ENCODE peak calls at places on chromosomes 5 and 9, in eight cellular contexts. I is GM13976; Y is stimulated activated CD8-positive, alpha-beta memory T cell treated with anti-CD3 and anti-CD28 coated beads, Interleukin-15, amount 100 ng/mL, for 1 hour; Z is NCI-H1436; X is A549; B is D721Med; C is endodermal cell; U is ureter. H is an unnamed sample.

GRCh38 chr5:14270212-14270702 is 127.1 kb downstream of the TRIO start:
- DNase-seq in U (no peak), Z (peak; percentile 66), X (peak; percentile 76), Y (no peak), I (peak; percentile 60), B (no peak), C (peak; percentile 76), H (peak; percentile 78)

GRCh38 chr5:75034137-75034739 is 18.1 kb downstream of the GCNT4 start:
- DNase-seq in Z (no peak), B (no peak), C (no peak), I (no peak), X (no peak), U (peak; percentile 73), Y (no peak), H (no peak)

GRCh38 chr9:88540364-88540763 is 5.4 kb downstream of the NXNL2 start:
- DNase-seq in Y (no peak), X (no peak), I (no peak), U (no peak), Z (no peak), B (no peak), C (no peak), H (no peak)

GRCh38 chr5:66689522-66690220 is 93.5 kb downstream of the MAST4 start:
- DNase-seq in Y (no peak), Z (no peak), I (no peak), X (no peak), U (no peak), C (no peak), B (no peak), H (peak; percentile 5)

GRCh38 chr5:38780950-38781349 is 64.9 kb upstream of the OSMR start:
- DNase-seq in Y (no peak), B (no peak), C (no peak), X (peak; percentile 39), U (peak; percentile 72), Z (no peak), I (no peak), H (peak; percentile 3)

GRCh38 chr9:108534741-108535140 is 321.0 kb downstream of the ACTL7B start:
- DNase-seq in U (no peak), Z (no peak), B (no peak), C (no peak), I (no peak), Y (no peak), X (no peak), H (peak; percentile 34)

GRCh38 chr5:75461679-75462078 is 49.8 kb downstream of the CERT1 start:
- DNase-seq in X (no peak), I (no peak), U (no peak), C (no peak), Y (no peak), B (no peak), Z (no peak), H (peak; percentile 61)

GRCh38 chr5:914612-915011 is 21.9 kb downstream of the TRIP13 start:
- DNase-seq in U (no peak), B (no peak), X (no peak), I (no peak), Y (no peak), C (peak; percentile 10), Z (no peak), H (no peak)

GRCh38 chr9:137195525-137196220 is 4.9 kb downstream of the TPRN start:
- DNase-seq in I (no peak), C (no peak), Z (peak; percentile 91), U (peak; percentile 78), X (no peak), B (no peak), Y (no peak), H (no peak)

GRCh38 chr5:133366438-133366837 is 245.9 kb downstream of the FSTL4 start:
- DNase-seq in U (no peak), B (no peak), I (no peak), X (no peak), C (peak; percentile 37), Z (no peak), Y (no peak), H (no peak)

GRCh38 chr5:145470382-145470979 is 364.7 kb downstream of the PRELID2 start:
- DNase-seq in B (no peak), U (no peak), Z (no peak), C (no peak), Y (no peak), X (no peak), I (no peak), H (no peak)

GRCh38 chr9:86771391-86771790 is 175.9 kb downstream of the GAS1 start:
- DNase-seq in C (no peak), I (no peak), B (no peak), Z (no peak), Y (no peak), U (no peak), X (no peak), H (no peak)

GRCh38 chr5:67035098-67035740 is 161.4 kb downstream of the CD180 start:
- DNase-seq in Z (no peak), B (no peak), X (no peak), U (no peak), C (no peak), Y (no peak), I (no peak), H (peak; percentile 29)

GRCh38 chr5:1026700-1027621 is 18.4 kb downstream of the NKD2 start:
- DNase-seq in I (no peak), B (peak; percentile 8), Y (no peak), U (no peak), Z (no peak), X (no peak), C (no peak), H (no peak)

GRCh38 chr5:113495402-113495801 is 7.1 kb upstream of the MCC start:
- DNase-seq in C (no peak), U (no peak), B (no peak), Z (no peak), I (no peak), X (no peak), Y (no peak), H (no peak)

GRCh38 chr9:113317777-113318176 is 14.6 kb upstream of the RNF183 start:
- DNase-seq in Z (no peak), C (peak; percentile 24), X (no peak), Y (no peak), B (no peak), U (no peak), I (no peak), H (no peak)

GRCh38 chr5:52469420-52469819 is 318.3 kb upstream of the ITGA1 start:
- DNase-seq in B (no peak), I (peak; percentile 6), Z (no peak), C (no peak), Y (no peak), X (no peak), U (no peak), H (no peak)